ENCODE peak calls at places on chromosomes 4 and X, in four cellular contexts. W is ovary, E is PC-3, R is ecto neural progenitor cell. L is an unnamed sample.

GRCh38 chr4:8859550-8860095 is 12.0 kb downstream of the HMX1 start:
- DNase-seq in E (no peak), R (no peak), W (no peak), L (no peak)

GRCh38 chrX:150569155-150569477 is 695 bp downstream of the MTM1 start:
- DNase-seq in W (no peak), R (no peak), E (peak; percentile 19), L (no peak)

GRCh38 chr4:143728171-143728570 is 27.7 kb upstream of the FREM3 start:
- DNase-seq in R (no peak), W (no peak), E (no peak), L (no peak)

GRCh38 chr4:142356797-142357196 is 489.3 kb downstream of the INPP4B start:
- DNase-seq in E (no peak), W (no peak), R (no peak), L (no peak)

GRCh38 chrX:47513697-47514085 is 30.7 kb upstream of the ZNF41 start:
- DNase-seq in E (no peak), W (no peak), R (no peak), L (no peak)

GRCh38 chr4:37648084-37648817 is 37.9 kb downstream of the RELL1 start:
- DNase-seq in E (peak; percentile 90), R (no peak), W (peak; percentile 67), L (peak; percentile 26)

GRCh38 chr4:81650871-81651270 is 179.2 kb upstream of the RASGEF1B start:
- DNase-seq in W (no peak), E (no peak), R (no peak), L (no peak)

GRCh38 chr4:145709843-145710242 is 29.9 kb downstream of the C4orf51 start:
- DNase-seq in E (peak; percentile 93), W (no peak), R (no peak), L (no peak)

GRCh38 chr4:79977131-79977840 is 95.7 kb downstream of the ANTXR2 start:
- DNase-seq in R (no peak), W (no peak), E (no peak), L (no peak)

GRCh38 chr4:140151700-140152014 is 2.3 kb downstream of the MAML3 start:
- DNase-seq in R (peak; percentile 91), W (peak; percentile 87), E (peak; percentile 81), L (peak; percentile 94)

GRCh38 chrX:1242901-1243402 is 25.7 kb upstream of the CSF2RA start:
- DNase-seq in W (no peak), E (peak; percentile 39), R (no peak), L (no peak)

GRCh38 chr4:10099521-10100325 is 16.9 kb downstream of the WDR1 start:
- DNase-seq in R (no peak), W (no peak), E (no peak), L (no peak)

GRCh38 chr4:188295899-188296298 is 156.7 kb downstream of the TRIML1 start:
- DNase-seq in W (no peak), E (no peak), R (no peak), L (no peak)

GRCh38 chr4:157977086-157977485 is 195.7 kb downstream of the GASK1B start:
- DNase-seq in W (no peak), E (no peak), R (no peak), L (no peak)

GRCh38 chr4:14894392-14895292 is 107.6 kb upstream of the CPEB2 start:
- DNase-seq in E (no peak), W (no peak), R (no peak), L (no peak)

L was measured in testis.